ENCODE peak calls at places on chromosome 17, in six cellular contexts. U is WERI-Rb-1, E is IMR-90, O is heart right ventricle, F is stomach, S is cardiac fibroblast. B is an unnamed sample.
A peak's percentile ranks its signal among the peaks of the same experiment; 100 is the strongest.

GRCh38 chr17:80795737-80796136 is 195.9 kb upstream of the CHMP6 start:
- DNase-seq in O (peak; percentile 71), E (no peak), U (no peak), S (peak; percentile 67), F (no peak), B (no peak)

GRCh38 chr17:45967378-45967777 is 31.7 kb upstream of the STH start:
- DNase-seq in U (no peak), E (no peak), O (no peak), S (no peak), F (no peak), B (no peak)

GRCh38 chr17:77457572-77458201 is 316.9 kb downstream of the SEC14L1 start:
- DNase-seq in S (no peak), U (no peak), E (no peak), F (no peak), O (no peak), B (no peak)

GRCh38 chr17:2343421-2343820 is 6.1 kb downstream of the SGSM2 start:
- DNase-seq in O (no peak), S (no peak), E (no peak), U (no peak), F (no peak), B (peak; percentile 81)

GRCh38 chr17:31695456-31696090 is 163.5 kb downstream of the COPRS start:
- DNase-seq in O (no peak), F (no peak), U (no peak), E (peak; percentile 50), S (peak; percentile 40), B (no peak)

GRCh38 chr17:18368948-18369347 is 5.6 kb upstream of the SHMT1 start:
- DNase-seq in U (no peak), O (no peak), F (no peak), S (no peak), E (no peak), B (no peak)

GRCh38 chr17:30332057-30332542 is 1.8 kb downstream of the TMIGD1 start:
- DNase-seq in E (peak; percentile 92), F (no peak), S (peak; percentile 32), U (no peak), O (no peak), B (no peak)

GRCh38 chr17:73311428-73311780 is 397 bp downstream of the CDC42EP4 start:
- DNase-seq in F (no peak), S (no peak), O (peak; percentile 63), E (no peak), U (no peak), B (peak; percentile 92)

GRCh38 chr17:37180371-37180770 is 195.4 kb upstream of the C17orf78 start:
- DNase-seq in S (no peak), F (no peak), E (peak; percentile 39), U (no peak), O (no peak), B (no peak)

GRCh38 chr17:59561042-59561441 is 4.4 kb upstream of the DHX40 start:
- DNase-seq in O (no peak), S (peak; percentile 13), U (peak; percentile 35), F (no peak), E (peak; percentile 3), B (no peak)

GRCh38 chr17:35438433-35438832 is 6.1 kb upstream of the SLFN12 start:
- DNase-seq in F (no peak), U (no peak), O (no peak), S (no peak), E (no peak), B (no peak)

GRCh38 chr17:48374650-48375230 is 55.3 kb downstream of the SKAP1 start:
- DNase-seq in S (peak; percentile 8), O (no peak), F (peak; percentile 43), U (peak; percentile 78), E (no peak), B (no peak)
- TF ChIP-seq CTCF in S (peak; percentile 44), O (peak; percentile 64), F (peak; percentile 54), U (peak; percentile 94), E (peak; percentile 12), B (no peak)

DNA sequence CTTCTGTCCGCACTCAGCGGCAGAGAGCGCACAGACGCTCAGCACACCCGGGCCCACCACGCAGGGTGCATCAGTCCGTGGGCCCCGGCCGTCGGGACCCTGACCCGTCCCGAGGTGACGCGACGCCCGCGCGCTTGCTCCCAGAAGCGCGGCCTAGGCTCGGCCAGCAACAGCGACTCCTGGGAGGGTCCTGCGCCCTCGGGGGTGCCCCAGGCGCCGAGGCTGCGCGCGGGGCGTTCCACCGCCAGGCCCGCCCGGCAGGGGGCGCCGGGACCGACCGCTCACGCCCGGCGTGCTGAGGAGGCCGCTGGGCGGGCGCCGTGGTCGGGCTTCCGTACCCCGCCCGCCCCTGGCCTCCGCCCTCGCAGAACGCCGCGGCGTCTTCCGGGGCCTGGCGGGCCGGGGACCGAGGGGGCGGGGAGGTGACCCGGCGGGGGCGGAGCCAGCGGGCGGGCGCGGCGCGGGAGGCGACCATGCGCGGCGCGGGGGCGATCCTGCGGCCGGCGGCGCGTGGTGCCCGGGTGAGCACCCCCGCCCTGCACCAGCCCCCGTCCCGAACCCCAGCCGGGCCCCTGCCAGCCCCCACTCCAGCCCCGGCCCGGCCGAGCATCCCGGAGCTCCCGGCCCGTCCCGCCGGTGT is at the start of gene CISD3:
- DNase-seq in S (peak; percentile 90), E (peak; percentile 76), U (peak; percentile 80), O (peak; percentile 91), F (peak; percentile 91), B (peak; percentile 95)
- TF ChIP-seq CTCF in S (no peak), E (peak; percentile 82), U (peak; percentile 58), O (peak; percentile 64), F (peak; percentile 25), B (peak; percentile 30)

GRCh38 chr17:28230011-28230410 is 89.0 kb upstream of the TMEM97 start:
- DNase-seq in S (no peak), F (no peak), O (no peak), E (no peak), U (no peak), B (no peak)

GRCh38 chr17:28226563-28226962 is 92.4 kb upstream of the TMEM97 start:
- DNase-seq in E (no peak), U (peak; percentile 56), S (no peak), O (no peak), F (no peak), B (no peak)

GRCh38 chr17:28227278-28228108 is 91.5 kb upstream of the TMEM97 start:
- DNase-seq in U (no peak), O (peak; percentile 24), S (peak; percentile 27), F (peak; percentile 87), E (no peak), B (no peak)

GRCh38 chr17:28228986-28229729 is 89.8 kb upstream of the TMEM97 start:
- DNase-seq in O (no peak), S (no peak), U (no peak), E (no peak), F (no peak), B (peak; percentile 60)

GRCh38 chr17:28228109-28228840 is 90.7 kb upstream of the TMEM97 start:
- DNase-seq in S (no peak), E (no peak), U (no peak), F (no peak), O (no peak), B (no peak)
- TF ChIP-seq CTCF in S (peak; percentile 29), E (peak; percentile 7), U (peak; percentile 29), F (no peak), O (no peak), B (no peak)

DNA sequence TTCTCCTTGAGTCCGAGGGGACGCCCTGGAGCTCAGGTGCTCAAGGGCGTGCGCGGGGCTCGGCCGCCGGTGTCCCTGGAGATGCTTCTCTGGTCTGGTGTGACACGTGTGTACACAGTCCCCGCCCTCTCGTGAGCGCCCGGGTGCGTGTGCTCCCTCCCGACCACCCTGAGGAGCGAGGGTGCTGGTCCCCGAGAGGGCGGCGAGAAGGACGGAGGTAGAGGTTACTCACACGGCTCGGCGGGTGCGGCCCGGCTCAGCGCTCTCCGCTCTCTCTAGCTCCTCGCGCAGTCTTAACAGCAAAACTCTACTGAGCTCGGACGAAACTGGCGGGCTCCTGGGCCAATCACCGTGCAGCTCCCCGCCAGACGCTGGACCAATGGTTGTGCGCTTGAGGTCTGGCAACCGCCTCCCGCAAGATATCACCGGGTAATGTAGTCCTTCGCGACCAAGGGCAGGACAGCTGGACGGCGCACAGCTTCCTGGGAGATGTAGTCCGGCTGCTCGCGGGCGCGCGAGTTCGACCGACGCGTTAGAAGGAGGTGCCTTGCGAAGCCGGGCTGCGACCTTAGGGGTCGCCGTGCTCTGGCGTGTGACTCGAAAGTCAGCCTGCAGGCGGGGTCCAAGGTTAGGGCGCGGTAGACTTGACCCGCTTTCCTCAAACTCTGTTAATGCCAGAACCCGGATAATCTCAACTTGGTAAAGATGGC is at the start of gene SLC25A19:
- DNase-seq in O (peak; percentile 98), S (peak; percentile 99), E (peak; percentile 98), U (peak; percentile 100), F (peak; percentile 99), B (peak; percentile 100)
- TF ChIP-seq CTCF in O (no peak), S (no peak), E (peak; percentile 19), U (peak; percentile 68), F (no peak), B (no peak)

GRCh38 chr17:61575352-61575975 is 15.6 kb downstream of the NACA2 start:
- DNase-seq in U (no peak), O (no peak), E (peak; percentile 25), F (no peak), S (no peak), B (no peak)
- TF ChIP-seq CTCF in U (no peak), O (no peak), E (no peak), F (no peak), S (no peak), B (no peak)

GRCh38 chr17:6843241-6843890 is 11.8 kb upstream of the TEKT1 start:
- DNase-seq in O (no peak), F (no peak), S (peak; percentile 68), E (peak; percentile 52), U (no peak), B (no peak)
- TF ChIP-seq CTCF in O (peak; percentile 64), F (peak; percentile 39), S (peak; percentile 34), E (peak; percentile 50), U (no peak), B (no peak)

GRCh38 chr17:41418116-41418860 is 6.1 kb downstream of the KRT37 start:
- DNase-seq in U (no peak), O (no peak), E (no peak), F (no peak), S (no peak), B (no peak)

GRCh38 chr17:41419712-41420111 is 4.7 kb downstream of the KRT37 start:
- DNase-seq in U (no peak), O (no peak), S (no peak), F (no peak), E (no peak), B (no peak)

GRCh38 chr17:41416478-41416877 is 7.9 kb downstream of the KRT37 start:
- DNase-seq in S (no peak), O (no peak), E (no peak), F (no peak), U (no peak), B (no peak)

GRCh38 chr17:41415833-41416335 is 8.5 kb downstream of the KRT37 start:
- DNase-seq in E (peak; percentile 55), U (no peak), F (no peak), O (no peak), S (peak; percentile 19), B (no peak)

GRCh38 chr17:41417576-41418015 is 6.8 kb downstream of the KRT37 start:
- DNase-seq in F (no peak), O (no peak), S (no peak), U (no peak), E (peak; percentile 43), B (no peak)
- TF ChIP-seq CTCF in F (no peak), O (peak; percentile 20), S (peak; percentile 15), U (peak; percentile 77), E (peak; percentile 20), B (no peak)

GRCh38 chr17:20313891-20314290 is 153.4 kb downstream of the LGALS9B start:
- DNase-seq in O (no peak), U (no peak), S (no peak), E (no peak), F (no peak), B (no peak)
- TF ChIP-seq CTCF in O (no peak), U (no peak), S (no peak), E (no peak), F (no peak), B (no peak)